ENCODE peak calls at places on chromosomes 5 and 9, in six cellular contexts. One of them, this sample, is unnamed.

GRCh38 chr9:99103909-99104458 is 929 bp upstream of the TGFBR1 start:
- DNase-seq in WTC11: no peak
- DNase-seq in cardiac muscle cell: peak
- DNase-seq in BJ: no peak
- DNase-seq in GM23338: peak
- DNase-seq in BE2C: no peak
- DNase-seq in this sample: peak

GRCh38 chr9:13228431-13228830 is 51.1 kb downstream of the MPDZ start:
- DNase-seq in GM23338: no peak
- DNase-seq in BE2C: no peak
- DNase-seq in WTC11: no peak
- DNase-seq in BJ: no peak
- DNase-seq in cardiac muscle cell: no peak
- DNase-seq in this sample: no peak

GRCh38 chr5:127088226-127088625 is 14.9 kb upstream of the C5orf63 start:
- DNase-seq in GM23338: no peak
- DNase-seq in cardiac muscle cell: peak
- DNase-seq in WTC11: no peak
- DNase-seq in BJ: peak
- DNase-seq in BE2C: no peak
- DNase-seq in this sample: no peak

GRCh38 chr5:20360243-20360642 is 372.2 kb upstream of the CDH18 start:
- DNase-seq in BE2C: no peak
- DNase-seq in cardiac muscle cell: no peak
- DNase-seq in GM23338: no peak
- DNase-seq in BJ: no peak
- DNase-seq in WTC11: no peak
- DNase-seq in this sample: no peak

GRCh38 chr9:121861501-121862180 is 210.2 kb downstream of the DAB2IP start:
- DNase-seq in cardiac muscle cell: peak
- DNase-seq in GM23338: peak
- DNase-seq in BE2C: peak
- DNase-seq in WTC11: peak
- DNase-seq in BJ: no peak
- DNase-seq in this sample: peak

GRCh38 chr5:78404682-78405293 is 44.4 kb downstream of the SCAMP1 start:
- DNase-seq in GM23338: peak
- DNase-seq in BJ: no peak
- DNase-seq in cardiac muscle cell: no peak
- DNase-seq in BE2C: no peak
- DNase-seq in WTC11: no peak
- DNase-seq in this sample: no peak

GRCh38 chr9:114908796-114909448 is 21.5 kb downstream of the TNFSF8 start:
- DNase-seq in BJ: no peak
- DNase-seq in cardiac muscle cell: no peak
- DNase-seq in BE2C: no peak
- DNase-seq in GM23338: no peak
- DNase-seq in WTC11: no peak
- DNase-seq in this sample: no peak

GRCh38 chr9:133163559-133164208 is at the start of gene GBGT1:
- DNase-seq in BJ: no peak
- DNase-seq in cardiac muscle cell: peak
- DNase-seq in GM23338: peak
- DNase-seq in BE2C: peak
- DNase-seq in WTC11: peak
- DNase-seq in this sample: peak

GRCh38 chr9:135604437-135605237 is 34.7 kb downstream of the GLT6D1 start:
- DNase-seq in cardiac muscle cell: no peak
- DNase-seq in BJ: no peak
- DNase-seq in GM23338: no peak
- DNase-seq in WTC11: no peak
- DNase-seq in BE2C: no peak
- DNase-seq in this sample: no peak

GRCh38 chr5:113807384-113808053 is 294.0 kb downstream of the YTHDC2 start:
- DNase-seq in cardiac muscle cell: peak
- DNase-seq in WTC11: no peak
- DNase-seq in BJ: peak
- DNase-seq in BE2C: no peak
- DNase-seq in GM23338: no peak
- DNase-seq in this sample: no peak

GRCh38 chr9:89444212-89444611 is 53.7 kb downstream of the SEMA4D start:
- DNase-seq in WTC11: no peak
- DNase-seq in BJ: no peak
- DNase-seq in BE2C: no peak
- DNase-seq in cardiac muscle cell: peak
- DNase-seq in GM23338: no peak
- DNase-seq in this sample: no peak

GRCh38 chr5:73544429-73545402 is 20.7 kb downstream of the ANKRA2 start:
- DNase-seq in cardiac muscle cell: peak
- DNase-seq in BJ: no peak
- DNase-seq in GM23338: no peak
- DNase-seq in WTC11: no peak
- DNase-seq in BE2C: no peak
- DNase-seq in this sample: no peak

GRCh38 chr9:38358390-38359296 is 33.9 kb upstream of the ALDH1B1 start:
- DNase-seq in WTC11: no peak
- DNase-seq in cardiac muscle cell: no peak
- DNase-seq in GM23338: no peak
- DNase-seq in BE2C: no peak
- DNase-seq in BJ: no peak
- DNase-seq in this sample: no peak

GRCh38 chr5:52867809-52868208 is 80.1 kb downstream of the ITGA1 start:
- DNase-seq in GM23338: no peak
- DNase-seq in WTC11: no peak
- DNase-seq in BJ: no peak
- DNase-seq in cardiac muscle cell: peak
- DNase-seq in BE2C: no peak
- DNase-seq in this sample: no peak

GRCh38 chr5:107215581-107215980 is 455.2 kb downstream of the EFNA5 start:
- DNase-seq in WTC11: no peak
- DNase-seq in BJ: no peak
- DNase-seq in cardiac muscle cell: no peak
- DNase-seq in BE2C: no peak
- DNase-seq in GM23338: no peak
- DNase-seq in this sample: no peak

GRCh38 chr5:96664669-96665068 is 2.5 kb downstream of the CAST start:
- DNase-seq in GM23338: no peak
- DNase-seq in WTC11: no peak
- DNase-seq in cardiac muscle cell: no peak
- DNase-seq in BE2C: no peak
- DNase-seq in BJ: no peak
- DNase-seq in this sample: no peak

DNA sequence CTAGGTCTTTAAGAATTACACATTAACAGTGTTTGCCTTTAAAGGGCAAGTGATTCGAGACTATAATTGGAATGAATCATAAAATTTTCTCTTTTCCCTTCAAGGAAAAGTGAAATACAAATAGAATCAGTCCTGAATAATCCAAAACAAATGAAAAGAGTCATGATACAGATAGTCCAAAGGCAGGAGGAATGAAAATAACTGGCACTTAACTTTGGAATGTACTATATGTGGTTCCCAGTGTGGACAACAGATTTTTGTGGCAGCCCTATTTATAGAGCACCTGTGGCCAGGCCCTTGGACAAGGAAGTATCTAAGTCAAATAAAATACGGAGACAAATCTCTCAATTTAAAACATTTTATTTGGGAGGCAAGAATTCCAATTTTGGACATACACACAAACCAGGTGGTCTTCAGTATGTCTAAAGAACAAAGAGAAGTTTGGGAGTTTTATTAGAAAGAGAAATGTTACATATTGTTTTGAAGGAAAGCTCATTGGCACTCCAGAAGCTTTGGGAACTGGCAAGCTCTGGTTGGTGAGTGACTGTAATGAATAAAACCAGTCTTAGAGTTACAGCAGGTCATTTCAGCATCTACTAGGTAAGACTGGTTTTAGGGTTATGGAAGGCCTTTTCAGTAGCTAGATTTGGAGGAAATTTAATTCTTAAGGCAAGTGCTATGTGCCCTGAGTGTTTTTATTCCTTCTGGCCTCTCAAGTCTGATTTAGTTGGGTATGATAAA is 116.0 kb upstream of the PAM start:
- DNase-seq in BE2C: no peak
- DNase-seq in BJ: no peak
- DNase-seq in GM23338: no peak
- DNase-seq in cardiac muscle cell: no peak
- DNase-seq in WTC11: no peak
- DNase-seq in this sample: no peak
- TF ChIP-seq CTCF in BE2C: no peak
- TF ChIP-seq CTCF in BJ: no peak
- TF ChIP-seq CTCF in GM23338: no peak
- TF ChIP-seq CTCF in cardiac muscle cell: no peak
- TF ChIP-seq CTCF in WTC11: no peak
- TF ChIP-seq CTCF in this sample: no peak

GRCh38 chr5:179906294-179906794 is 1.4 kb downstream of the TBC1D9B start:
- DNase-seq in BJ: no peak
- DNase-seq in BE2C: no peak
- DNase-seq in WTC11: peak
- DNase-seq in cardiac muscle cell: no peak
- DNase-seq in GM23338: peak
- DNase-seq in this sample: no peak

GRCh38 chr5:179906795-179907569 is 715 bp downstream of the TBC1D9B start:
- DNase-seq in GM23338: peak
- DNase-seq in BE2C: peak
- DNase-seq in cardiac muscle cell: peak
- DNase-seq in WTC11: peak
- DNase-seq in BJ: no peak
- DNase-seq in this sample: no peak

GRCh38 chr5:179908528-179908927 is 831 bp upstream of the TBC1D9B start:
- DNase-seq in GM23338: peak
- DNase-seq in BJ: no peak
- DNase-seq in WTC11: peak
- DNase-seq in BE2C: peak
- DNase-seq in cardiac muscle cell: no peak
- DNase-seq in this sample: no peak

GRCh38 chr5:179909224-179909623 is 1.5 kb upstream of the TBC1D9B start:
- DNase-seq in cardiac muscle cell: no peak
- DNase-seq in WTC11: no peak
- DNase-seq in BE2C: no peak
- DNase-seq in GM23338: no peak
- DNase-seq in BJ: no peak
- DNase-seq in this sample: no peak

DNA sequence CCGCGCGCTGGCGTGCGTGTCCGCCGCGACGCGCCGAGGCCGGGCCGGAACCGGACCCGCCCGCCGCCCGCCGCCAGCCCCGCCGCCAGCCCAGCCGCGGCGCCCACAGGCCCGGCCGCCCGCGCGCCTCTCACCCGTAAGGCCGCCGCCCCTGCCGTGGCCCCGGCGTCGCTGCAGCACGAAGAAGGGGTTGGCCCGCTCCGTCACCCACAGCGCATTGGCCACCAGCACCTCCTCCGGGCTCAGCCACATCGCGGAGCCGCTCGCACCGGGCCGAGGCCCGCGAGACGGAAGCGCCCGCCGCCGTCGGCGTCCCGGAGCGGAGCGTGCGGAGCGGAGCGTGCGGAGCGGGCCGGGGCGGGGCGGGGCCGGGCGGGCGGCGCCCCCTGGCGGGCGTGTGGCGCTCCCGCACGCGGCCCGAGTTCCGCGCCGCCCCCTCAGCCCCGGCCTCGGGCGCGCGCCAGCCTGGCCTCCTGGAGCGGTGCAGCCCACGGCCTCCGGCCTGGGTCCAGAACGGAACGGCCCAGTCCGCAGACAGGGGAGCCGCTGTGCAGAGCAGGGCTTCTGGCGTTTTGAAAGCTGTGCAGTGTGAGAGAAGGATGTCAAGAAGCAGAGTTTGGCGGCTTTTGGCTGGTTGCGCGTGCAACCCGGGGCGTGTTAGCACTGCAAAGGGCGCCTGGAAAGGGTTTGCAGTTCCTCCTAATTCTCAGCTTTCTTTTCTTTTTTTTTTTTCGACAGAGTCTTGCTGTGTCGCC is at the start of gene TBC1D9B:
- DNase-seq in cardiac muscle cell: peak
- DNase-seq in BE2C: peak
- DNase-seq in WTC11: peak
- DNase-seq in BJ: no peak
- DNase-seq in GM23338: peak
- DNase-seq in this sample: peak
- TF ChIP-seq CTCF in cardiac muscle cell: peak
- TF ChIP-seq CTCF in BE2C: no peak
- TF ChIP-seq CTCF in WTC11: peak
- TF ChIP-seq CTCF in BJ: no peak
- TF ChIP-seq CTCF in GM23338: peak
- TF ChIP-seq CTCF in this sample: peak

DNA sequence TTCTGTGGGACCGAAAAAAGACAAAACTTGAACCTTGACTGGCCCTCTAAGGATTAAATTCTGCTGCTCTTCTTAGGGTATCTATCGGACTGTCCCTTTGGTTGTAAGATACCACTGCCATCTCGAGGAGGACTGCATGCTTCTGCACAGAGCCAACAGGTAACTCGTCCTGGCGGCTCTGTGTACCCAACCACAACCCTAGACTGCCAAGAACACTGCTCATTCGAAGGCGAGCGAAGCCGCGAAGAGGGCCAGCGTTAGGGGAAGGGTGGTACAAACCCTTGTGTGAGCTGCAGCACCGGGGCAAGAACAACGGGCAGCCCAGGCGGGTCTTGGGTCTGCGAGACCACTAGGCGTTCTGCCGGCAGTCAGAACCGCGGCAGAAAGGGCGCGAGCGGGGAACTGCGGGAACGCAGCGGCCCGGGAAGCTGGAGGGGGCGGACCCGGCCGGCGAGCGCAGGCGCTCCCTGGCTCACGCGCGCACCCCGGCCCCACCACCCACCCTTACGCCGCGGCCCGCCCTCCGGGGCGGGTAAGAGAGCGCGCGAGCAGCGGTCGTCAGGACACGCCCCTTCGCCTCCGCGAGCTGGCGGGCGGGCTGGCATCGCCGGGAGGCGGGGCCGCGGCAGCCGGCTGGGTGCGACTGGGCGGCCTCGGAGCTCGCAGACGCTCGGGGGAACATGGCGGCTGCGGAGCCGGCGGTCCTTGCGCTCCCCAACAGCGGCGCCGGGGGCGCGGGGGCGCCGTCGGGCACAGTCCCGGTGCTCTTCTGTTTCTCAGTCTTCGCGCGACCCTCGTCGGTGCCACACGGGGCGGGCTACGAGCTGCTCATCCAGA is at the start of gene ISOC1:
- DNase-seq in BJ: peak
- DNase-seq in WTC11: peak
- DNase-seq in cardiac muscle cell: peak
- DNase-seq in GM23338: peak
- DNase-seq in BE2C: peak
- DNase-seq in this sample: peak
- TF ChIP-seq CTCF in BJ: no peak
- TF ChIP-seq CTCF in WTC11: no peak
- TF ChIP-seq CTCF in cardiac muscle cell: no peak
- TF ChIP-seq CTCF in GM23338: peak
- TF ChIP-seq CTCF in BE2C: no peak
- TF ChIP-seq CTCF in this sample: no peak

DNA sequence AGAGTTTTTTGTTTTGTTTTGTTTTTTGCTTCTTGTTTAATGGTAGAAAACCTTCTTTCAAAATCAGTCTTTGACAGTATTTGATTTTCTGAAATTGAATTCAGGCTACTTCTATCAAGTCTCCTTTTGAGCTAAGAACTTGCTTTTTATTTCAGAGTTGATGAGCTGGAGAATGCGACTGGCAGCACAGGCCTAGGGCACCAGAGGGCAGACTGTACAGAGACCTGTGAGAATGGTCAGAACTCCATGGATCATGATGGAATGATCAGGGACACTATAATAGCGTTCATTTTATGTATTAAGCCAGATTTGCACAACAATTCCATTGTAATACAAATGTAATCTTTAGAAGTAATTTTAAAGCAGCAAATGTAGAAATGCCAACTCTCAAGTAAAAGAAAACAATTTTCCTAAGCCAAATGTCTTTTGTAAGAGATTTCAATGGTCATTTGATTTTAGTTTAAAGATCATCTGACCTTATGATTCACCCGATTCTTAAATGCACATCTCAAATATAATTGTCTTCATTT is 902.4 kb downstream of the NR2F1-AS1 start:
- DNase-seq in WTC11: no peak
- DNase-seq in GM23338: peak
- DNase-seq in BJ: no peak
- DNase-seq in BE2C: peak
- DNase-seq in cardiac muscle cell: peak
- DNase-seq in this sample: no peak
- TF ChIP-seq CTCF in WTC11: no peak
- TF ChIP-seq CTCF in GM23338: peak
- TF ChIP-seq CTCF in BJ: no peak
- TF ChIP-seq CTCF in BE2C: peak
- TF ChIP-seq CTCF in cardiac muscle cell: peak
- TF ChIP-seq CTCF in this sample: no peak

This sample was measured in GM10248.